ENCODE peak calls at places on chromosomes 6 and 20, in six cellular contexts. R is anterior cingulate cortex, N is HCT116, W is NCI-H460, F is left kidney, H is occipital lobe. S is an unnamed sample.

GRCh38 chr6:91654844-91655192 is 1067.9 kb upstream of the MAP3K7 start:
- DNase-seq in R (no peak), N (no peak), W (no peak), F (no peak), H (no peak), S (no peak)

GRCh38 chr6:158409451-158409850 is 97.2 kb downstream of the TULP4 start:
- DNase-seq in R (no peak), N (no peak), W (no peak), F (no peak), H (no peak), S (no peak)

GRCh38 chr6:56856036-56856580 is 98.8 kb upstream of the BEND6 start:
- DNase-seq in R (no peak), N (no peak), W (no peak), F (no peak), H (no peak), S (no peak)

GRCh38 chr6:32643904-32644303 is 6.7 kb downstream of the HLA-DQA1 start:
- DNase-seq in R (no peak), N (no peak), W (no peak), F (no peak), H (no peak), S (no peak)

GRCh38 chr6:328184-328670 is 35.9 kb downstream of the DUSP22 start:
- DNase-seq in R (no peak), N (no peak), W (peak), F (no peak), H (no peak), S (no peak)

GRCh38 chr6:2999621-3000455 is at the start of gene NQO2:
- DNase-seq in R (peak), N (peak), W (peak), F (peak), H (peak), S (peak)

GRCh38 chr20:47785900-47786762 is 850 bp upstream of the SULF2 start:
- DNase-seq in R (peak), N (peak), W (peak), F (peak), H (peak), S (peak)

GRCh38 chr20:15063077-15063476 is 725.7 kb upstream of the FLRT3 start:
- DNase-seq in R (no peak), N (no peak), W (no peak), F (peak), H (no peak), S (no peak)

GRCh38 chr20:53599378-53599777 is 5.7 kb upstream of the ZNF217 start:
- DNase-seq in R (no peak), N (no peak), W (no peak), F (no peak), H (no peak), S (no peak)

GRCh38 chr20:31675828-31676533 is 38.3 kb downstream of the COX4I2 start:
- DNase-seq in R (no peak), N (no peak), W (no peak), F (peak), H (peak), S (no peak)

GRCh38 chr6:88141641-88142298 is 24.4 kb downstream of the CNR1 start:
- DNase-seq in R (no peak), N (no peak), W (no peak), F (no peak), H (no peak), S (no peak)

S was measured in H9.